ENCODE peak calls at places on chromosome 18, in eight cellular contexts. One of them, this sample, is unnamed.

GRCh38 chr18:48095726-48096125 is 165.3 kb upstream of the SMAD2 start:
- DNase-seq in neuronal stem cell: no peak
- DNase-seq in mesothelial cell of epicardium: no peak
- DNase-seq in cardiac fibroblast: no peak
- DNase-seq in GDM1: no peak
- DNase-seq in HEK293T: no peak
- DNase-seq in fibroblast of the aortic adventitia: no peak
- DNase-seq in NCI-H1105 treated with DMSO at 0.1 percent for 48 hours: no peak
- DNase-seq in this sample: no peak

GRCh38 chr18:65671621-65672415 is 79.0 kb upstream of the CDH7 start:
- DNase-seq in neuronal stem cell: no peak
- DNase-seq in mesothelial cell of epicardium: no peak
- DNase-seq in cardiac fibroblast: no peak
- DNase-seq in GDM1: no peak
- DNase-seq in HEK293T: no peak
- DNase-seq in fibroblast of the aortic adventitia: no peak
- DNase-seq in NCI-H1105 treated with DMSO at 0.1 percent for 48 hours: no peak
- DNase-seq in this sample: no peak

GRCh38 chr18:37476182-37476581 is 89.4 kb downstream of the CELF4 start:
- DNase-seq in neuronal stem cell: peak
- DNase-seq in mesothelial cell of epicardium: peak
- DNase-seq in cardiac fibroblast: no peak
- DNase-seq in GDM1: peak
- DNase-seq in HEK293T: peak
- DNase-seq in fibroblast of the aortic adventitia: peak
- DNase-seq in NCI-H1105 treated with DMSO at 0.1 percent for 48 hours: peak
- DNase-seq in this sample: no peak

GRCh38 chr18:79588636-79589481 is 90.7 kb upstream of the CTDP1 start:
- DNase-seq in neuronal stem cell: peak
- DNase-seq in mesothelial cell of epicardium: peak
- DNase-seq in cardiac fibroblast: peak
- DNase-seq in GDM1: no peak
- DNase-seq in HEK293T: no peak
- DNase-seq in fibroblast of the aortic adventitia: peak
- DNase-seq in NCI-H1105 treated with DMSO at 0.1 percent for 48 hours: peak
- DNase-seq in this sample: no peak

GRCh38 chr18:23272498-23273232 is 137.4 kb downstream of the CABLES1 start:
- DNase-seq in neuronal stem cell: no peak
- DNase-seq in mesothelial cell of epicardium: no peak
- DNase-seq in cardiac fibroblast: no peak
- DNase-seq in GDM1: no peak
- DNase-seq in HEK293T: no peak
- DNase-seq in fibroblast of the aortic adventitia: no peak
- DNase-seq in NCI-H1105 treated with DMSO at 0.1 percent for 48 hours: no peak
- DNase-seq in this sample: no peak

GRCh38 chr18:46028536-46028891 is 43.5 kb downstream of the PSTPIP2 start:
- DNase-seq in neuronal stem cell: no peak
- DNase-seq in mesothelial cell of epicardium: no peak
- DNase-seq in cardiac fibroblast: no peak
- DNase-seq in GDM1: no peak
- DNase-seq in HEK293T: no peak
- DNase-seq in fibroblast of the aortic adventitia: no peak
- DNase-seq in NCI-H1105 treated with DMSO at 0.1 percent for 48 hours: no peak
- DNase-seq in this sample: no peak

GRCh38 chr18:56112013-56112749 is 524.2 kb upstream of the TCF4 start:
- DNase-seq in neuronal stem cell: no peak
- DNase-seq in mesothelial cell of epicardium: no peak
- DNase-seq in cardiac fibroblast: peak
- DNase-seq in GDM1: no peak
- DNase-seq in HEK293T: no peak
- DNase-seq in fibroblast of the aortic adventitia: peak
- DNase-seq in NCI-H1105 treated with DMSO at 0.1 percent for 48 hours: no peak
- DNase-seq in this sample: peak

GRCh38 chr18:36638224-36638623 is 190.6 kb downstream of the TPGS2 start:
- DNase-seq in neuronal stem cell: no peak
- DNase-seq in mesothelial cell of epicardium: no peak
- DNase-seq in cardiac fibroblast: no peak
- DNase-seq in GDM1: no peak
- DNase-seq in HEK293T: no peak
- DNase-seq in fibroblast of the aortic adventitia: no peak
- DNase-seq in NCI-H1105 treated with DMSO at 0.1 percent for 48 hours: no peak
- DNase-seq in this sample: no peak

GRCh38 chr18:55047546-55047945 is 88.3 kb upstream of the CCDC68 start:
- DNase-seq in neuronal stem cell: no peak
- DNase-seq in mesothelial cell of epicardium: no peak
- DNase-seq in cardiac fibroblast: peak
- DNase-seq in GDM1: no peak
- DNase-seq in HEK293T: no peak
- DNase-seq in fibroblast of the aortic adventitia: peak
- DNase-seq in NCI-H1105 treated with DMSO at 0.1 percent for 48 hours: no peak
- DNase-seq in this sample: no peak

This sample was measured in retinal pigment epithelial cell.